ENCODE peak calls at places on chromosome 16, in ten cellular contexts. W, H, N, E, A, I, D, P, Y and R are unnamed samples.

GRCh38 chr16:83717814-83718213 is 90.0 kb upstream of the HSBP1 start:
- DNase-seq in E (no peak), A (peak; percentile 58), W (no peak), Y (no peak), I (no peak), D (no peak), N (no peak), H (peak; percentile 25), P (no peak), R (peak; percentile 86)

GRCh38 chr16:17364319-17365210 is 106.2 kb downstream of the XYLT1 start:
- DNase-seq in H (peak; percentile 99), W (no peak), Y (no peak), A (peak; percentile 93), E (peak; percentile 63), P (peak; percentile 85), N (no peak), D (peak; percentile 86), I (no peak), R (peak; percentile 97)

GRCh38 chr16:89122322-89122831 is 28.7 kb downstream of the ACSF3 start:
- DNase-seq in Y (peak; percentile 2), H (no peak), P (no peak), I (no peak), N (no peak), W (no peak), D (no peak), E (no peak), A (no peak), R (no peak)

GRCh38 chr16:19524356-19524865 is 669 bp downstream of the CCP110 start:
- DNase-seq in Y (no peak), A (no peak), H (no peak), D (no peak), N (peak; percentile 66), E (peak; percentile 56), I (no peak), W (no peak), P (no peak), R (no peak)

GRCh38 chr16:70520612-70521297 is 2.6 kb downstream of the COG4 start:
- DNase-seq in H (peak; percentile 67), P (peak; percentile 49), A (peak; percentile 77), Y (no peak), I (no peak), E (peak; percentile 90), N (no peak), D (peak; percentile 28), W (no peak), R (peak; percentile 67)

GRCh38 chr16:1324286-1324826 is 9.1 kb upstream of the BAIAP3 start:
- DNase-seq in A (no peak), P (no peak), H (no peak), Y (no peak), W (no peak), E (no peak), I (no peak), N (no peak), D (no peak), R (no peak)

GRCh38 chr16:49854227-49855203 is 1.4 kb downstream of the ZNF423 start:
- DNase-seq in A (peak; percentile 50), N (peak; percentile 76), Y (peak; percentile 56), I (peak; percentile 72), E (peak; percentile 49), H (no peak), P (no peak), W (no peak), D (no peak), R (no peak)

GRCh38 chr16:81444448-81445121 is at the start of gene CMIP:
- DNase-seq in D (peak; percentile 72), W (no peak), A (peak; percentile 65), P (no peak), N (peak; percentile 93), I (peak; percentile 93), H (peak; percentile 60), E (peak; percentile 86), Y (peak; percentile 88), R (peak; percentile 78)

GRCh38 chr16:65546353-65546791 is 424.5 kb upstream of the CDH11 start:
- DNase-seq in A (no peak), W (no peak), H (peak; percentile 66), N (no peak), P (no peak), E (no peak), I (no peak), D (peak; percentile 45), Y (no peak), R (peak; percentile 80)

GRCh38 chr16:53129281-53130192 is 74.7 kb downstream of the CHD9 start:
- DNase-seq in Y (no peak), W (no peak), I (no peak), E (peak; percentile 22), N (no peak), A (peak; percentile 74), H (peak; percentile 73), P (peak; percentile 24), D (peak; percentile 78), R (peak; percentile 53)

GRCh38 chr16:83113317-83113716 is 486.5 kb downstream of the CDH13 start:
- DNase-seq in I (no peak), A (peak; percentile 49), W (no peak), Y (no peak), H (peak; percentile 17), E (peak; percentile 50), P (no peak), N (no peak), D (peak; percentile 34), R (peak; percentile 29)

DNA sequence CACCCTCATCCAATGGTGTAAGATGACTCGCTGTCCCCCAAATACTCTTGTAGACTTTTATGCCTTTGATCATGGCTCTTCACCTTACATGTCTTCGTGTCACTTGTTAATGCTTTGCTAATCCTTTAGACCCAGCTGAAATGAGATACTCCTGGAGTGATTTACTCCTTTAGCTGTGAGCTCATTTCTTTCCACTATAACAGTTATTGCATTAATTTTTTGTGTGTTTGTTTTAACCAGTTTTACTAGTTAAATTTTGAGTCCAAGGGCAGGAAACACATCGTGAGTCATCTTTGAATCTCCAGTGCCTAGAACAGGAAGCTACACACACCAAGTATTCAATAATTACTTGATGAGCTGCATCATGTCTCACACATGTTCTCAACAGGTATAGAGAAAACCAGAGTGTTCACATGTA is 6.5 kb upstream of the CTCF start:
- DNase-seq in A (peak; percentile 73), H (peak; percentile 70), I (no peak), N (no peak), W (no peak), P (no peak), Y (no peak), D (peak; percentile 47), E (peak; percentile 82), R (peak; percentile 51)
- H3K4me3 ChIP-seq in A (no peak overlapping the region), H (no peak overlapping the region), I (no peak overlapping the region), N (no peak overlapping the region), W (no peak overlapping the region), P (no peak overlapping the region), Y (no peak overlapping the region), D (no peak overlapping the region), E (peak overlapping the region; percentile 11), R (no peak overlapping the region)

GRCh38 chr16:10388987-10389386 is 3.1 kb downstream of the ATF7IP2 start:
- DNase-seq in D (no peak), I (no peak), H (no peak), N (no peak), Y (no peak), E (no peak), A (no peak), P (no peak), W (no peak), R (no peak)
- H3K4me3 ChIP-seq in D (no peak overlapping the region), I (no peak overlapping the region), H (no peak overlapping the region), N (no peak overlapping the region), Y (no peak overlapping the region), E (no peak overlapping the region), A (no peak overlapping the region), P (no peak overlapping the region), W (no peak overlapping the region), R (no peak overlapping the region)

GRCh38 chr16:30051518-30051917 is 14.0 kb upstream of the ALDOA start:
- DNase-seq in A (peak; percentile 82), I (no peak), Y (no peak), D (no peak), P (no peak), W (no peak), H (peak; percentile 60), N (no peak), E (no peak), R (peak; percentile 62)

GRCh38 chr16:30053376-30054015 is 12.1 kb upstream of the ALDOA start:
- DNase-seq in H (no peak), N (no peak), Y (no peak), D (no peak), E (peak; percentile 42), W (no peak), A (peak; percentile 50), P (no peak), I (no peak), R (peak; percentile 65)

GRCh38 chr16:30054451-30054850 is 11.1 kb upstream of the ALDOA start:
- DNase-seq in P (no peak), N (no peak), Y (no peak), D (no peak), H (no peak), E (no peak), W (no peak), I (no peak), A (no peak), R (no peak)

GRCh38 chr16:30052671-30053372 is 12.7 kb upstream of the ALDOA start:
- DNase-seq in P (no peak), W (peak; percentile 32), E (peak; percentile 94), I (peak; percentile 93), D (peak; percentile 88), H (peak; percentile 89), A (peak; percentile 95), Y (peak; percentile 94), N (peak; percentile 97), R (peak; percentile 89)

DNA sequence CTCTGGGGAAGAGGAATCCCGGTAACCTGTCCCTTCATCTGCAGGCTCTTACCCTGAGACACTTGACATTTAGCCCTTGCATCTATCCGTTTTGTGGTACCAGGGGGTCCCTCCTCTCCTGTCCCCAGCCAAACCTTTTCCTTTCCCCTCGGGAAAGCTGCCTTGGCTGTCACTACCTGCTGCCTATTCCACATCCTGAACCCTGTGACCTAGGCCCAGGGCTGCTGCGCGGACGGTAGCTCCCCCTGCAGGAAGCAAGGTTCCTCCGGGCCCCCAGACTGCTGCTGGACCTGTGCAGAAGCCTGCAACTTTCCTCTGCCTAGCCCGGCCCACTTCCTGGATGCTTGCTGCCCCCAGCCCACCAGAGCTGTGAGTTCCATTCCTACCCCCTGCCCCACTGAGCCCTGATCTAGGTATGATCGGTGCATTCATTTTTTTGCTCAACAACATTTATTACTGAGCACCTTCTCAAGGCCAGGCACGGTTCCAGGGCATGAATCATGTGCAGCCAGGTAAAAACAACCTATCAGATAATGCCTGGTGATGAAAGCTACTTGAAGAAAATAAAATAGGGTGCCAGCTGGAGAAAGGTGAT is 10.5 kb upstream of the ALDOA start:
- DNase-seq in A (no peak), P (no peak), E (peak; percentile 59), D (no peak), N (no peak), H (no peak), Y (no peak), W (no peak), I (no peak), R (no peak)
- H3K4me3 ChIP-seq in A (no peak overlapping the region), P (no peak overlapping the region), E (no peak overlapping the region), D (no peak overlapping the region), N (no peak overlapping the region), H (no peak overlapping the region), Y (no peak overlapping the region), W (no peak overlapping the region), I (no peak overlapping the region), R (no peak overlapping the region)

DNA sequence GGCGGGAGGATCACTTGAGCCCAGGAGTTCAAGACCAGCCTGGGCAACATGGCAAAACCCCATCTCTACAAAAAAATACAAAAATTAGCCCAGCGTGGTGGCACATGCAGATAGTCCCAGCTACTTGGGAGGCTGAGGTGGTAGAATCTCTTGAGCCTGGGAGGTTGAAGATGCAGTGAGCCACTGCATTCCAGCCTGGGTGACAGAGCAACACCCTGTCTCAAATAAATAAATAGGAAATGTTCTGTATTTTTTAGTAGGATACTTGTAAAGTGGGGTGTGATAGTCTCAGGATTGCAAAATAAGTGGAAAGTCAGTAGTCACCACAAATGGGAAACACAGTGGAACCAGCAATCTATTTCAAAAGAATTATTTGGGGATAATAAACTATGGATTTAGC is 4.0 kb downstream of the RSPRY1 start:
- DNase-seq in P (no peak), A (no peak), N (no peak), W (no peak), E (no peak), D (no peak), H (no peak), I (no peak), Y (no peak), R (no peak)
- H3K4me3 ChIP-seq in P (no peak overlapping the region), A (no peak overlapping the region), N (no peak overlapping the region), W (no peak overlapping the region), E (no peak overlapping the region), D (no peak overlapping the region), H (no peak overlapping the region), I (no peak overlapping the region), Y (no peak overlapping the region), R (no peak overlapping the region)